ENCODE peak calls at places on chromosome 13, in five cellular contexts. P is tibial nerve, Q is ovary, B is body of pancreas, U is thyroid gland. I is an unnamed sample. For H3K36me3, the result is how much of the 10 kb centered on the place peaks cover.

GRCh38 chr13:94726425-94726824 is 14.1 kb upstream of the SOX21 start:
- DNase-seq in P (no peak), Q (no peak), B (no peak), U (no peak), I (no peak)

GRCh38 chr13:76967031-76967430 is 18.7 kb downstream of the ACOD1 start:
- DNase-seq in P (no peak), Q (no peak), B (no peak), U (no peak), I (no peak)

GRCh38 chr13:54614729-54615128 is 1586.1 kb downstream of the OLFM4 start:
- DNase-seq in P (no peak), Q (no peak), B (no peak), U (no peak), I (no peak)

GRCh38 chr13:41402695-41403511 is 54.4 kb upstream of the RGCC start:
- DNase-seq in P (no peak), Q (no peak), B (no peak), U (no peak), I (no peak)

GRCh38 chr13:109844396-109844795 is 58.0 kb upstream of the IRS2 start:
- DNase-seq in P (no peak), Q (no peak), B (peak), U (peak), I (no peak)

GRCh38 chr13:110444226-110444653 is 117.3 kb downstream of the RAB20 start:
- DNase-seq in P (no peak), Q (peak), B (no peak), U (peak), I (peak)

GRCh38 chr13:99352351-99353271 is 45.4 kb upstream of the GPR183 start:
- DNase-seq in P (no peak), Q (no peak), B (no peak), U (no peak), I (no peak)

GRCh38 chr13:87052731-87053130 is 618.4 kb upstream of the SLITRK5 start:
- DNase-seq in P (no peak), Q (no peak), B (no peak), U (no peak), I (no peak)

GRCh38 chr13:97344250-97345175 is 89.5 kb upstream of the RAP2A start:
- DNase-seq in P (peak), Q (peak), B (peak), U (peak), I (peak)

GRCh38 chr13:113053801-113054604 is 51.6 kb upstream of the F7 start:
- DNase-seq in P (no peak), Q (no peak), B (no peak), U (no peak), I (no peak)

GRCh38 chr13:79457948-79458347 is 23.0 kb upstream of the NDFIP2 start:
- DNase-seq in P (no peak), Q (no peak), B (no peak), U (no peak), I (no peak)

GRCh38 chr13:98934243-98934642 is 43.6 kb downstream of the DOCK9 start:
- DNase-seq in P (no peak), Q (no peak), B (no peak), U (no peak), I (no peak)

GRCh38 chr13:91406619-91407018 is 8.2 kb downstream of the GPC5 start:
- DNase-seq in P (no peak), Q (no peak), B (peak), U (no peak), I (no peak)

GRCh38 chr13:47277774-47278173 is 380.9 kb upstream of the HTR2A start:
- DNase-seq in P (no peak), Q (no peak), B (no peak), U (peak), I (no peak)

DNA sequence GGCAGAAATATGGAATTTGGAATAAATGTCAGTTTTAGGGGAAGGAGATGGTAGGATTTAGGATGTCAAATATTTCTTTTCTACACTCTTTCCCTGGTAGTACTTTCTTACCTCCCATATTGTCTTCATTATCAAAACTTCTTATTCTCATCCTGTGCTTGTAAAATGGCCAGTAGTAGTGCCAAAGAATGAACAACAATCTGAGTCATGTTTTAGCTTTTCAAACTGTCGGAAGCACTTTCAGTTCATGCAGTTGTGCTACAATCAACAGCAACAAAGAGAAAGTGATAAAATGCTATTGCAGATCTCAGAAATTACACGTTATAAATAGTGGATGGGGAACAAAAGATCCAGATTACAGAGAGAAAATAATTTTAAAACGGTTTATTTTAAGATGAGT is 193.7 kb upstream of the RXFP2 start:
- DNase-seq in P (no peak), Q (no peak), B (no peak), U (no peak), I (no peak)
- H3K36me3 ChIP-seq in P (under half), Q (under half), B (under half), U (under half), I (under half)

GRCh38 chr13:39655569-39656324 is at the start of gene COG6:
- DNase-seq in P (peak), Q (peak), B (peak), U (peak), I (peak)
- TF ChIP-seq POLR2A in P (peak), Q (no peak), B (peak), U (peak), I (no peak)

GRCh38 chr13:43036386-43037220 is 13.2 kb downstream of the DNAJC15 start:
- DNase-seq in P (no peak), Q (no peak), B (peak), U (peak), I (no peak)

GRCh38 chr13:43033038-43033437 is 9.7 kb downstream of the DNAJC15 start:
- DNase-seq in P (no peak), Q (no peak), B (no peak), U (no peak), I (no peak)

GRCh38 chr13:43030548-43030947 is 7.2 kb downstream of the DNAJC15 start:
- DNase-seq in P (no peak), Q (no peak), B (no peak), U (no peak), I (no peak)

GRCh38 chr13:43026262-43026661 is 2.9 kb downstream of the DNAJC15 start:
- DNase-seq in P (no peak), Q (no peak), B (no peak), U (no peak), I (no peak)

GRCh38 chr13:43031881-43032280 is 8.5 kb downstream of the DNAJC15 start:
- DNase-seq in P (no peak), Q (no peak), B (no peak), U (no peak), I (no peak)
- H3K4me3 ChIP-seq in P (no peak), Q (no peak), B (no peak), U (no peak), I (no peak)

DNA sequence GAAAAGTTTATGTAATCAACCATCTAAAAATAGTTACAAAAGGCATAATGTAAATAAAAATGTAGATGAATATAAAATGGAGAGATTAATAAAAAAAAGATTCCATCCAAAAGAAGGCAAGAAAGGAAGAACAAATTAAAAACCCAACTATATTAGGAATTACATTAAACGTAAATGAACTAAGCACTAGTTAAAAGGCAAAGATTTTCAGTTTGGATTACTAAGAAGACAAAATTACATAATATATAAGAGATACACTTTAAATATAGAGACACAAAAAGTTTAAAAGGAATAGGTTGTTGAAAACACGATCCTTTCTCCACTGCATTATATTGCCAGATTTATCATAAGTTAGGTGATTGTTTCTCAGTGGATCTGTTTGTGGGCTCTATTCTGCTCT is 27.3 kb downstream of the NUFIP1 start:
- DNase-seq in P (no peak), Q (no peak), B (no peak), U (no peak), I (no peak)
- H3K36me3 ChIP-seq in P (half or more), Q (under half), B (under half), U (under half), I (under half)

DNA sequence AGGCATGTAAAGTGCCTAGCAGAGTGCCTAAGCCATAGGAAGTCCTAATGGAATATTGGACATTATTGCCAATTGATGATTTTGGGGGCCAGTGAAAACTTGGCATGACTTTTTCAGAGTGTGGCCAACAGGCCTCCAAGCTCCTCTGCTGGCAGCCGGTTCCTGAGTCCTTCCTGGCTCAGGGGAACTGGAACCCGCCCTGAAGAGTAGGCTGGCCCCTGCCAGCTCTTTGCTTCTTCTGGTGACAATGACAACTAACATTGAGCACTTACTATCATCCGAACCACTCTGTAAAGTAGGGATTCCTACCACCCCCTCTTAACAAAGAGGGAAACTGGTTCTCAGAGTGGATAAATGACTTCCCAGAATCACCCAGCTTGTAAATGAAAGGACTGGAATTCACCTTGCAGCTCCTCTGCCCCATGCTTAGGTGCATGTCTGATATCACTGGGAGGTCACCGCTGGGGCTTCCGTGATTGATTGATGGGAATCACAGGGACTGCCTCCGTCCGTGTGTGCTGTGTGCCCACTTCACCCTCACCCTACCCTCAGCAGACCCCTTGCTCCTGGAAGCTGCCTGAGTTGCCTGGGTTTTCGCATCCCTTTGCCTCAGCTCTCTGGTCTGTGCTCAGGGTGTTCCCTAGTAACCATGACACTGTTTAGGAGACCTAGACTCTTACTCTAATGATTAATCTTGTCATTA is 50.6 kb downstream of the TNFRSF19 start:
- DNase-seq in P (no peak), Q (no peak), B (no peak), U (no peak), I (no peak)
- TF ChIP-seq POLR2A in P (no peak), Q (no peak), B (no peak), U (no peak), I (no peak)

DNA sequence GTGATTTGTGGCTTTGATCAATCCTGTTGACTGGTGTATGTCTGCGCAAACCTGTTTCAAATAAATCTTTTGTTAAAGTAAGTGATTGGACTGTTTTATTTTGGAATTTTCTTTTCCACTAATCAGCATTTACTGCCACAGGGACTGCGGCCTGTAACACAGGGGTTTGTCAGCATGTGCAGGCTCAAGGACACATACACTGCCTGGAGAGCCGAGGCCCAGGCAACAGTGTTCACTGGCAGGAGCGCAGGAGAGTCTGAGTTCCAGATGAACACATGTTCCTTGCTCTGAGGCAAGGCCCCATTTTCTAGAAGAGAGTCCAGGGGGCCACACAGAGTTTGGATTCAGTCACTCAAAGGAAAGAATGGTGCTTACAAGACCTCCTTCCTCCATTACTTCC is 26.0 kb downstream of the SHISA2 start:
- DNase-seq in P (no peak), Q (no peak), B (no peak), U (no peak), I (no peak)
- H3K4me3 ChIP-seq in P (no peak), Q (no peak), B (no peak), U (no peak), I (no peak)

DNA sequence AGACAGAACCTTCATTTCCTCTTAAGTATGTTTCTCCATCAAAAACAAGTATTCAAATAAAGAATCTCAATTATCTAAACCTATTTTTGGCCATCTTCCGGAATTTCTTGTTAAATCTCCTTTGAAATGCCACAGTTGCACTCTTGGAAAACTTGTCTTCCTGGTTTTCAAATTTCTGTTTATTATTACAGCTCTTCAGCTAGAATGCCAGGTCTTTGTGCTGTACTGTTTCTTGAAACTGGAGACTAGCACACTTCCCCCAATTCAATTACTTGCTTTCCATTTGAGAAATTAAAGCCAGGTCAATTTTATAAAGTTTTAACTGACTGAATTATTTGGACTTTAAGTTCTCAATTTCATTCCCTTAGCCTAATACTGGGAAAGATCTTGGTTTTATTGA is 10.2 kb downstream of the KCNRG start:
- DNase-seq in P (no peak), Q (no peak), B (no peak), U (no peak), I (no peak)
- H3K36me3 ChIP-seq in P (under half), Q (under half), B (under half), U (under half), I (under half)

DNA sequence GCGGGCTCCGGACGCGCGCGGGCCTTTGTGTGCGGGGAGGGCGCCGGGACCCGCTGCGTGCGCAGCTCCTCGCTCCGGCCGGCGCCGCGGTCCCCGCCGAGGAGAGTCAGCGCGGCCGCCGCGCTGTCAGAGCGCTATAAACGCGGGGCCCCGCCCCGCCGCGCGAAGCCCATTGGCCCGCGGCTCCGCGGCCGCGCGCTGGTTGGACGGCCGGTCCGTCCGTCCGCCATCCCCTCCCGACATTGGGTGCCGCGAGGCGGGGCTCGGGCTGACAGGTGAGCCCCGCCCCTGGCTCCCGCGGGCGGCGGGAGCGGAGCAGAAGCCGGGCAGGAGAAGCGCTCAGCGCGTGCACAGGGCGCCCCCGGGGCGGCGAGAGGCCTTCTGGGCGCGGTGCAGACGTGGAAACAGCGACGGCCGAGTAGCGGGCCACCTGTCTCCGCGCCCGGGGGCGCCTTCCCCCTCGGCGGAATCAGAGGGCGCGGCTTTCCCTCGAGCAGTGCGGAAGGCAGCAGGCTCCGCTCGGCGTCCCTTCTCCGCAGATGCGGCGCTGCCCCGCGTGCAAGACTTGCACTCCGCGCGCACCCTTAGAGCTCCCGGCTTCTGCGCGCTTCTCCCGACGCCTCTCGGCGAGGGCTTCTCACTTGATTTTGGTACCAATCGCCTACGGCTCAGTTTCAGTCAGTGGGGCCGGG is at the start of gene EFNB2:
- DNase-seq in P (peak), Q (peak), B (peak), U (peak), I (peak)
- TF ChIP-seq POLR2A in P (peak), Q (peak), B (peak), U (peak), I (peak)

DNA sequence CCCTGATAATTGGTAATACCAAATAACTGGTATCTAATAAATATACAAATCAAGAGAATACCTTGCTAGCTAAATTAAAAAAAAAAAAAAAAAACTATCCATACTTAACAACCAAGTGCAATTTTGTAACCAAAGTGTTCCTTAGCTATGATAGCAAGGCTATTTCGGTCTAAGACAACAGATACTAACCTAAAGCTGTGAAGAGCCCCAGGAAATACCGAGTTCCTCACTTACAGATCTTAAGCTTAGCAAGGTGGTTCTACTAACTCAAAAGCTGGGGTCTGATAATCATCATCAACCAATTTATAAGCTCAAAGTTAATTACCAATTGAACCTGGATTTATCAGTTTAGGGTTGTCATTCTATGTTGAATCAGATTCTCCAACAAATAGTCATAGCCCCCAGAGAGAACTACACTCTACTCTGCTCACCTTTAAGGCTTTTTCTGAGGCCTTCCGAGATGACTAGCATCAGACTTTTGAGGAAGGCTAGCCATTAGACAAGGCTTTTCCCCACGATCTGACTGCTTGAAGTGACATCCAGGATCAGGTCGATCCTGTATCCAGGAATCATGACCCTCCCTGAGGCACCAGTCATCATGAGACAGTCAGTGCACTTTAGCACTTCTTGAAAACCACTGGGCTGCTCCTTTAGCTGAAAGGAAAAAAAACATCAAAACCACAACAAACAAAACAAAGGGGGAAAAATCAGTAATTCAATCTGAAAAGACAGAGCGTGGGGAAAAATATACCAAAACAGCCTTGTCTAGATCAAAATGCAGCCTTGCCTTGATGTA is 32.0 kb downstream of the INTS6 start:
- DNase-seq in P (no peak), Q (no peak), B (no peak), U (no peak), I (no peak)
- H3K4me3 ChIP-seq in P (no peak), Q (no peak), B (no peak), U (no peak), I (no peak)

DNA sequence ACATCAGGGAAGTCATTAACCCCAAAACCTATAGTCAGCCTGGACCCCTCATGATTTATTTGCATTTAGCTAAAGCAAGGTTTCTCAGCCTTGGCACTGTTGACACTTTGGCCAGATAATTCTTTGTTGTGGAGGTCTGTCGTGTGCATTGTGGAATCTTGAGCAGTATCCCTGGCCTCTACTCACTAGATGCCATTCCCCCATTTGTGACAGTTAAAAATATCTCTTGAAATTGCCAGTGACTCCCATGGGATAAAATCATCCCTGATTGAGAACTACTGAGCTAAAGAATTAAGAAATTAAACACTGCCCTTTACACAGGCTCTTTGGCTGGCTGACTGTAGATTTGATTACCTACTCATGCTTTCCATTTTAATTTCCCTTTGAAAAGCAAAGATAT is 102.7 kb downstream of the LMO7 start:
- DNase-seq in P (no peak), Q (no peak), B (no peak), U (no peak), I (no peak)
- H3K36me3 ChIP-seq in P (under half), Q (under half), B (under half), U (under half), I (under half)

I was measured in Peyer's patch.